ENCODE peak calls at places on chromosomes 1 and 21, in nine cellular contexts. G, L, R, D, C, X, Q, A and W are unnamed samples.

GRCh38 chr21:38266732-38267131 is 9.9 kb downstream of the KCNJ15 start:
- DNase-seq in G (no peak), L (peak; percentile 98), R (no peak), D (no peak), C (no peak), X (no peak), Q (no peak), A (peak; percentile 48), W (no peak)

GRCh38 chr1:203354246-203354645 is 3.3 kb upstream of the FMOD start:
- DNase-seq in G (no peak), L (peak; percentile 71), R (no peak), D (no peak), C (no peak), X (no peak), Q (no peak), A (no peak), W (no peak)

GRCh38 chr21:16195896-16196443 is 466.2 kb downstream of the USP25 start:
- DNase-seq in G (no peak), L (peak; percentile 25), R (no peak), D (no peak), C (no peak), X (peak; percentile 66), Q (no peak), A (peak; percentile 15), W (no peak)

GRCh38 chr1:18575620-18576019 is 55.0 kb upstream of the PAX7 start:
- DNase-seq in G (peak; percentile 39), L (no peak), R (peak; percentile 66), D (peak; percentile 44), C (no peak), X (peak; percentile 18), Q (peak; percentile 75), A (peak; percentile 41), W (no peak)

GRCh38 chr21:43355925-43356289 is 71.0 kb downstream of the SIK1 start:
- DNase-seq in G (no peak), L (no peak), R (peak; percentile 31), D (no peak), C (peak; percentile 29), X (no peak), Q (peak; percentile 6), A (no peak), W (no peak)

GRCh38 chr1:201894343-201895119 is 5.8 kb downstream of the SHISA4 start:
- DNase-seq in G (no peak), L (no peak), R (no peak), D (no peak), C (no peak), X (no peak), Q (no peak), A (no peak), W (no peak)

GRCh38 chr1:119869962-119870361 is 26.4 kb downstream of the ADAM30 start:
- DNase-seq in G (no peak), L (no peak), R (no peak), D (no peak), C (no peak), X (no peak), Q (no peak), A (no peak), W (no peak)

GRCh38 chr1:59272507-59272906 is 24.4 kb upstream of the FGGY start:
- DNase-seq in G (peak; percentile 22), L (peak; percentile 80), R (no peak), D (no peak), C (no peak), X (peak; percentile 70), Q (no peak), A (peak; percentile 68), W (no peak)

GRCh38 chr1:46309401-46310159 is 6.1 kb downstream of the UQCRH start:
- DNase-seq in G (no peak), L (no peak), R (no peak), D (no peak), C (no peak), X (no peak), Q (no peak), A (no peak), W (no peak)

GRCh38 chr1:246141306-246141705 is 365.8 kb downstream of the SMYD3 start:
- DNase-seq in G (no peak), L (no peak), R (no peak), D (no peak), C (no peak), X (no peak), Q (no peak), A (no peak), W (no peak)

GRCh38 chr1:161069201-161069685 is 448 bp downstream of the ARHGAP30 start:
- DNase-seq in G (no peak), L (no peak), R (peak; percentile 41), D (no peak), C (no peak), X (no peak), Q (no peak), A (no peak), W (no peak)

GRCh38 chr1:12001249-12001917 is 17.9 kb upstream of the MIIP start:
- DNase-seq in G (no peak), L (peak; percentile 55), R (peak; percentile 68), D (no peak), C (no peak), X (no peak), Q (no peak), A (no peak), W (no peak)
- TF ChIP-seq CTCF in G (peak; percentile 12), L (peak; percentile 64), R (peak; percentile 87), D (peak; percentile 34), C (peak; percentile 56), X (peak; percentile 46), Q (peak; percentile 47), A (peak; percentile 7), W (peak; percentile 19)

GRCh38 chr1:40179496-40180089 is 18.4 kb downstream of the RLF start:
- DNase-seq in G (no peak), L (no peak), R (no peak), D (no peak), C (no peak), X (no peak), Q (no peak), A (no peak), W (no peak)

GRCh38 chr1:40187399-40187798 is 26.2 kb downstream of the RLF start:
- DNase-seq in G (no peak), L (no peak), R (no peak), D (no peak), C (no peak), X (no peak), Q (no peak), A (no peak), W (no peak)

GRCh38 chr1:40185951-40186864 is 25.0 kb downstream of the RLF start:
- DNase-seq in G (no peak), L (peak; percentile 44), R (peak; percentile 55), D (no peak), C (no peak), X (no peak), Q (no peak), A (peak; percentile 70), W (no peak)

GRCh38 chr1:40184193-40184592 is 23.0 kb downstream of the RLF start:
- DNase-seq in G (no peak), L (no peak), R (no peak), D (no peak), C (no peak), X (no peak), Q (no peak), A (no peak), W (no peak)

DNA sequence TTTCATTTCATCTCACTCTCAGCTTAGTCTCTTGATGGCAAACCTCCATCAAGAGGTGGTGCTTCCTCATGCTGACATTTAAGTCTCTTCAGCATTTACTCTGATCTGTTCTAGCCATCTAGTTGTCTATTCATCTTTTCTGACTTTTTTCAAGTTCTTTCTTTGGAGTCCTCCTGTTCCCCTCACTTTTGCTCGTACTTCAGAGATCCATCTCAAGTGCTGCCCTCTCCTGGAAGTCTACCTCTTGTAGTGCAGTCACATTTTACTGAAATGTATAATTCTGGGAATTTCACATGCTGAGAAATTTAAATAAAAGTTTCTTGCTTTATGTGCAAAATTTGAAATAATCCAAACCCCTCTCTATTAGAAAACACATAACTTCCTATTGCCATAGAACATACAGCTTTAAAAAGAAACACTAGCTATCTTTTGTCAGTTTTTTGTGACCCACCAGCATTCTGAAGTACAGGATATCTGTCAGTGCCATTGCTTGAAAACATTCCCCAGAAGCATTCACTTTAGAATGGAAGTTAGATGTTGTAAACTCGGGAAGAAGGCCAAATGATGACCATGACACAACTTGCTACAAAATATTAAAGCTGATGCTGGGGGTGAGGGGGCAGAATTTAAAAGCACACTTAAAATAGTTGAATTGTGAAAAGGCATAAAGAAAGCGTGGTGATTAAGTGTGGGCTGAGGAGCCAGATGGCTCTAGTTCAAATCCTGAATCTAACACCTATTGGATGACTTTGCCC is 21.9 kb downstream of the RLF start:
- DNase-seq in G (no peak), L (peak; percentile 51), R (peak; percentile 48), D (no peak), C (no peak), X (peak; percentile 54), Q (no peak), A (peak; percentile 34), W (no peak)
- TF ChIP-seq CTCF in G (no peak), L (peak; percentile 59), R (peak; percentile 92), D (no peak), C (peak; percentile 61), X (no peak), Q (peak; percentile 35), A (peak; percentile 44), W (no peak)

DNA sequence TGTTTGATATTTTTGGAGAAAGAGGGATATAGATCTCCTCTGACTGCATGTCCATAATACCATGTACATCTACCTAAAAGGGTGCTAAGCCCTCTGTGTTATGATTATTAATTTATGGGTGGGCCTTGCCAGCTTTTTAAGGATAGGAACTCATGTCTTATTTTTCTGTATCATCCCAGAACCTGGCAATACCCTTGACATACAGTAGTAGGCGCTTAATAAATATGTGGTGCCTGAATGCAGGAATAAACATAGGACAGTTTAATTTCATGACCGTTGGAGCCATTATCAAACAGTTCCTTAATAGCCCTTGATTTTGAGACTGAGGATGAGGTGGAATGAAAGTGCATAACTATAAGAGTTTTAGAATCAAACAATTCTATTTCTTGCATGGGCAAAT is 12.5 kb upstream of the ATP6V1G3 start:
- DNase-seq in G (no peak), L (no peak), R (no peak), D (no peak), C (no peak), X (no peak), Q (no peak), A (no peak), W (no peak)
- TF ChIP-seq CTCF in G (no peak), L (no peak), R (peak; percentile 66), D (no peak), C (no peak), X (no peak), Q (no peak), A (no peak), W (no peak)

GRCh38 chr1:112957133-112957812 is 1.3 kb upstream of the SLC16A1 start:
- DNase-seq in G (peak; percentile 36), L (peak; percentile 97), R (peak; percentile 89), D (no peak), C (no peak), X (peak; percentile 86), Q (no peak), A (peak; percentile 83), W (peak; percentile 56)

GRCh38 chr1:112954059-112954458 is 1.9 kb downstream of the SLC16A1 start:
- DNase-seq in G (no peak), L (no peak), R (no peak), D (no peak), C (no peak), X (peak; percentile 57), Q (no peak), A (no peak), W (no peak)

GRCh38 chr1:112956503-112957132 is 622 bp upstream of the SLC16A1 start:
- DNase-seq in G (peak; percentile 38), L (no peak), R (peak; percentile 53), D (peak; percentile 34), C (no peak), X (no peak), Q (no peak), A (peak; percentile 43), W (no peak)

GRCh38 chr1:112954945-112955677 is 885 bp downstream of the SLC16A1 start:
- DNase-seq in G (peak; percentile 45), L (peak; percentile 65), R (peak; percentile 79), D (peak; percentile 54), C (peak; percentile 53), X (peak; percentile 80), Q (peak; percentile 52), A (peak; percentile 75), W (peak; percentile 47)

GRCh38 chr1:112955678-112956502 is at the start of gene SLC16A1:
- DNase-seq in G (peak; percentile 92), L (peak; percentile 87), R (peak; percentile 94), D (peak; percentile 94), C (peak; percentile 92), X (peak; percentile 96), Q (peak; percentile 95), A (peak; percentile 94), W (peak; percentile 93)
- TF ChIP-seq CTCF in G (peak; percentile 11), L (no peak), R (peak; percentile 35), D (no peak), C (peak; percentile 31), X (no peak), Q (peak; percentile 54), A (no peak), W (peak; percentile 37)